ENCODE peak calls at places on chromosome X, in six cellular contexts. L, T, G, B, V and I are unnamed samples.

GRCh38 chrX:48737940-48738339 is 23.6 kb upstream of the GLOD5 start:
- DNase-seq in B (no peak), V (no peak), T (no peak), L (no peak), G (no peak), I (no peak)

GRCh38 chrX:46628406-46629371 is 55.1 kb downstream of the CHST7 start:
- DNase-seq in G (no peak), V (no peak), L (no peak), B (peak), T (no peak), I (no peak)

GRCh38 chrX:102067966-102068723 is 57.3 kb upstream of the TCEAL2 start:
- DNase-seq in V (no peak), G (peak), B (no peak), T (no peak), L (no peak), I (no peak)

GRCh38 chrX:10617964-10618342 is 2.4 kb downstream of the MID1 start:
- DNase-seq in B (no peak), V (peak), T (no peak), L (no peak), G (no peak), I (no peak)

GRCh38 chrX:21438792-21439191 is 64.6 kb downstream of the CNKSR2 start:
- DNase-seq in B (no peak), G (no peak), V (no peak), L (no peak), T (no peak), I (no peak)

GRCh38 chrX:134026732-134027311 is 41.4 kb upstream of the GPC3 start:
- DNase-seq in V (peak), B (peak), G (peak), T (peak), L (peak), I (no peak)

GRCh38 chrX:17692709-17693346 is 44.5 kb upstream of the SCML1 start:
- DNase-seq in G (peak), T (no peak), L (no peak), V (no peak), B (no peak), I (no peak)

GRCh38 chrX:121135488-121136207 is 88.2 kb downstream of the GLUD2 start:
- DNase-seq in G (no peak), T (no peak), L (no peak), B (no peak), V (no peak), I (no peak)

GRCh38 chrX:107207943-107208342 is 1.5 kb downstream of the DNAAF6 start:
- DNase-seq in L (no peak), T (no peak), G (no peak), V (no peak), B (no peak), I (no peak)

GRCh38 chrX:14801136-14801535 is 71.7 kb downstream of the FANCB start:
- DNase-seq in L (no peak), T (no peak), V (no peak), G (no peak), B (no peak), I (no peak)

GRCh38 chrX:12955882-12956703 is 18.8 kb upstream of the TMSB4X start:
- DNase-seq in T (no peak), B (no peak), G (no peak), L (peak), V (no peak), I (no peak)

GRCh38 chrX:56503941-56504673 is 59.3 kb upstream of the UBQLN2 start:
- DNase-seq in V (no peak), G (peak), T (no peak), L (no peak), B (no peak), I (no peak)

GRCh38 chrX:13151806-13152510 is 107.5 kb upstream of the FAM9C start:
- DNase-seq in L (no peak), V (no peak), G (no peak), T (no peak), B (no peak), I (no peak)

GRCh38 chrX:15672886-15673285 is 8.3 kb upstream of the CLTRN start:
- DNase-seq in L (no peak), B (no peak), G (no peak), T (no peak), V (no peak), I (no peak)

GRCh38 chrX:71400710-71401109 is 34.6 kb downstream of the TAF1 start:
- DNase-seq in G (no peak), L (no peak), T (no peak), V (no peak), B (no peak), I (no peak)

GRCh38 chrX:154096140-154097002 is 1.1 kb downstream of the MECP2 start:
- DNase-seq in G (no peak), L (no peak), T (no peak), V (no peak), B (no peak), I (no peak)

GRCh38 chrX:2432298-2432863 is 68.4 kb downstream of the DHRSX start:
- DNase-seq in G (no peak), T (no peak), V (no peak), B (no peak), L (no peak), I (no peak)

GRCh38 chrX:2430265-2430825 is 70.4 kb downstream of the DHRSX start:
- DNase-seq in T (no peak), B (no peak), V (no peak), G (no peak), L (no peak), I (no peak)

GRCh38 chrX:2435465-2435864 is 65.3 kb downstream of the DHRSX start:
- DNase-seq in B (no peak), G (no peak), V (no peak), T (no peak), L (no peak), I (no peak)

GRCh38 chrX:2434764-2435163 is 66.0 kb downstream of the DHRSX start:
- DNase-seq in T (no peak), G (no peak), V (no peak), L (no peak), B (no peak), I (no peak)

GRCh38 chrX:2434270-2434669 is 66.5 kb downstream of the DHRSX start:
- DNase-seq in V (no peak), G (no peak), B (no peak), L (no peak), T (no peak), I (no peak)
- H3K27ac ChIP-seq in V (no peak), G (no peak), B (no peak), L (no peak), T (no peak), I (no peak)

GRCh38 chrX:72713130-72713529 is 976 bp downstream of the PHKA1 start:
- DNase-seq in L (no peak), T (no peak), V (no peak), B (no peak), G (no peak), I (no peak)

GRCh38 chrX:72712094-72712755 is 1.9 kb downstream of the PHKA1 start:
- DNase-seq in B (no peak), G (no peak), V (no peak), T (no peak), L (no peak), I (no peak)

GRCh38 chrX:72716766-72717165 is 2.7 kb upstream of the PHKA1 start:
- DNase-seq in T (no peak), G (no peak), B (no peak), L (no peak), V (no peak), I (no peak)

GRCh38 chrX:72715546-72715945 is 1.4 kb upstream of the PHKA1 start:
- DNase-seq in L (no peak), B (no peak), T (no peak), V (no peak), G (no peak), I (no peak)

GRCh38 chrX:72714471-72714916 is 388 bp upstream of the PHKA1 start:
- DNase-seq in B (peak), L (peak), V (peak), T (peak), G (peak), I (no peak)
- H3K4me3 ChIP-seq in B (peak), L (peak), V (peak), T (peak), G (peak), I (peak)

GRCh38 chrX:65690057-65690855 is 22.8 kb downstream of the MSN start:
- DNase-seq in G (no peak), L (no peak), B (peak), T (no peak), V (no peak), I (no peak)

GRCh38 chrX:65697915-65698796 is 30.7 kb downstream of the MSN start:
- DNase-seq in B (no peak), L (no peak), V (no peak), G (peak), T (no peak), I (peak)

GRCh38 chrX:65697173-65697572 is 29.7 kb downstream of the MSN start:
- DNase-seq in V (no peak), G (no peak), B (no peak), L (no peak), T (no peak), I (no peak)

GRCh38 chrX:65696613-65697012 is 29.2 kb downstream of the MSN start:
- DNase-seq in T (no peak), L (no peak), G (no peak), V (no peak), B (no peak), I (no peak)

DNA sequence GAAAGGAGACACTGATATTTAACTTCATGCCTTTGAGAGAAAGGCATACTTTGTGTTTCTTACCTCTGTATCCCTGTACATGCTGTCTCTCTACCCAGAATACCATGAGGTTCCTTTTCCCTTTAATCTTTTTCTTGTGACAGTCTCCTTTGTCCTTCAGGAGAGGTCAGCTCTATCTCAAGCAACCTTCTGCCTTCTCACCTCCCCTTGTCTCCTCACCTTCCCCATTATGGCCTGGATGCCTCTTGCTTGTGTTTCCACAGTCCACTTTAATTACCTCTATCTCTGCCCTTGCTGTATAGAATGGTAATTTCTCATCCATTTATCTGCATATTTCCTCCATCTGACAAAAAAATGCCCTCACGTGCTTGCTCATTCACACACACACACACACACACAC is 28.4 kb downstream of the MSN start:
- DNase-seq in G (no peak), V (no peak), T (no peak), B (no peak), L (no peak), I (no peak)
- TF ChIP-seq POLR2AphosphoS5 in G (no peak), V (no peak), T (no peak), B (no peak), L (no peak), I (no peak)

DNA sequence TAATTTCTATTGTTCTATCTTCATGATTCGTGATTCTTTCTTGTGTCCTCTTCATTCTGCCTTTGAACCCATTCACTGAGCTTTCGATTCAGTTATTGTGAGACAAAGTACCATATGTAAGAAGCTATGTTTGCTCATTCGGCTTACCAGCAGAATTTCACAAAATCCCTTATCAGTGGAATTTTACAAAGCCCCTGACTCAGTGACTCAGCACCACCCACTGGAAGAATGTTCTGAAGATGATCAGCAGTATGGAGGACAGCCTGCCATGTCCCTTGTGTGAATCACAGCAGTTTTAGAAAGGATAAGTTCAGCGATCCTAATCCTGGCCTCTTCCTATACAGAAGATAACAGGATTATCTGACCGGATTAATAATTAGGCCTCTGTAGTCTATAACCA is 5.8 kb upstream of the UXT start:
- DNase-seq in G (no peak), V (no peak), L (no peak), B (no peak), T (no peak), I (no peak)
- H3K27ac ChIP-seq in G (no peak), V (no peak), L (no peak), B (no peak), T (no peak), I (no peak)